ENCODE peak calls at places on chromosomes 13 and 19, in five cellular contexts. One of them, this sample, is unnamed. For H3K27me3 and H3K4me1, the result is how much of the 10 kb centered on the place peaks cover.

GRCh38 chr13:30128591-30128990 is 178.8 kb downstream of the KATNAL1 start:
- DNase-seq in uterus: no peak
- DNase-seq in iPS DF 6.9: no peak
- DNase-seq in body of pancreas: no peak
- DNase-seq in cardiac muscle cell: no peak
- DNase-seq in this sample: no peak

GRCh38 chr13:27830010-27830409 is 37.7 kb downstream of the GSX1 start:
- DNase-seq in uterus: peak
- DNase-seq in iPS DF 6.9: no peak
- DNase-seq in body of pancreas: peak
- DNase-seq in cardiac muscle cell: peak
- DNase-seq in this sample: peak

GRCh38 chr19:30696514-30696913 is 324.3 kb downstream of the ZNF536 start:
- DNase-seq in uterus: peak
- DNase-seq in iPS DF 6.9: peak
- DNase-seq in body of pancreas: peak
- DNase-seq in cardiac muscle cell: peak
- DNase-seq in this sample: peak

GRCh38 chr19:16920816-16921529 is 32.2 kb downstream of the F2RL3 start:
- DNase-seq in uterus: no peak
- DNase-seq in iPS DF 6.9: no peak
- DNase-seq in body of pancreas: no peak
- DNase-seq in cardiac muscle cell: no peak
- DNase-seq in this sample: peak

GRCh38 chr19:28466107-28467045 is 746.6 kb downstream of the UQCRFS1 start:
- DNase-seq in uterus: no peak
- DNase-seq in iPS DF 6.9: no peak
- DNase-seq in body of pancreas: peak
- DNase-seq in cardiac muscle cell: peak
- DNase-seq in this sample: peak

GRCh38 chr19:27738569-27739193 is 1474.3 kb downstream of the UQCRFS1 start:
- DNase-seq in uterus: no peak
- DNase-seq in iPS DF 6.9: no peak
- DNase-seq in body of pancreas: no peak
- DNase-seq in cardiac muscle cell: no peak
- DNase-seq in this sample: no peak

GRCh38 chr19:43553656-43554055 is 20.7 kb downstream of the ZNF575 start:
- DNase-seq in uterus: no peak
- DNase-seq in iPS DF 6.9: no peak
- DNase-seq in body of pancreas: no peak
- DNase-seq in cardiac muscle cell: no peak
- DNase-seq in this sample: no peak

GRCh38 chr13:64453831-64454230 is 2776.3 kb downstream of the PCDH9 start:
- DNase-seq in uterus: no peak
- DNase-seq in iPS DF 6.9: no peak
- DNase-seq in body of pancreas: no peak
- DNase-seq in cardiac muscle cell: peak
- DNase-seq in this sample: peak

GRCh38 chr19:49560358-49560900 is 19.9 kb downstream of the NOSIP start:
- DNase-seq in uterus: no peak
- DNase-seq in iPS DF 6.9: no peak
- DNase-seq in body of pancreas: peak
- DNase-seq in cardiac muscle cell: no peak
- DNase-seq in this sample: peak

GRCh38 chr19:2166741-2167738 is 3.3 kb downstream of the DOT1L start:
- DNase-seq in uterus: peak
- DNase-seq in iPS DF 6.9: no peak
- DNase-seq in body of pancreas: peak
- DNase-seq in cardiac muscle cell: no peak
- DNase-seq in this sample: no peak

GRCh38 chr13:112124100-112124499 is 57.2 kb downstream of the SOX1 start:
- DNase-seq in uterus: no peak
- DNase-seq in iPS DF 6.9: no peak
- DNase-seq in body of pancreas: no peak
- DNase-seq in cardiac muscle cell: no peak
- DNase-seq in this sample: peak

GRCh38 chr13:110726726-110727125 is 13.2 kb downstream of the ING1 start:
- DNase-seq in uterus: no peak
- DNase-seq in iPS DF 6.9: no peak
- DNase-seq in body of pancreas: no peak
- DNase-seq in cardiac muscle cell: no peak
- DNase-seq in this sample: no peak

GRCh38 chr13:48194392-48194754 is 38.6 kb upstream of the ITM2B start:
- DNase-seq in uterus: no peak
- DNase-seq in iPS DF 6.9: no peak
- DNase-seq in body of pancreas: no peak
- DNase-seq in cardiac muscle cell: no peak
- DNase-seq in this sample: no peak

GRCh38 chr13:23510979-23511735 is 59.1 kb upstream of the TNFRSF19 start:
- DNase-seq in uterus: no peak
- DNase-seq in iPS DF 6.9: no peak
- DNase-seq in body of pancreas: peak
- DNase-seq in cardiac muscle cell: peak
- DNase-seq in this sample: peak

GRCh38 chr19:47848871-47849473 is 10.1 kb upstream of the TPRX2 start:
- DNase-seq in uterus: no peak
- DNase-seq in iPS DF 6.9: no peak
- DNase-seq in body of pancreas: peak
- DNase-seq in cardiac muscle cell: peak
- DNase-seq in this sample: peak

GRCh38 chr19:51034704-51035103 is at the start of gene KLK12:
- DNase-seq in uterus: no peak
- DNase-seq in iPS DF 6.9: no peak
- DNase-seq in body of pancreas: peak
- DNase-seq in cardiac muscle cell: no peak
- DNase-seq in this sample: no peak

GRCh38 chr13:109778102-109778542 is 8.3 kb downstream of the IRS2 start:
- DNase-seq in uterus: no peak
- DNase-seq in iPS DF 6.9: no peak
- DNase-seq in body of pancreas: peak
- DNase-seq in cardiac muscle cell: no peak
- DNase-seq in this sample: peak

GRCh38 chr19:54247106-54247930 is 4.7 kb upstream of the LILRA6 start:
- DNase-seq in uterus: no peak
- DNase-seq in iPS DF 6.9: no peak
- DNase-seq in body of pancreas: no peak
- DNase-seq in cardiac muscle cell: no peak
- DNase-seq in this sample: no peak

GRCh38 chr19:2235026-2235395 is 1.1 kb downstream of the PLEKHJ1 start:
- DNase-seq in uterus: no peak
- DNase-seq in iPS DF 6.9: no peak
- DNase-seq in body of pancreas: no peak
- DNase-seq in cardiac muscle cell: no peak
- DNase-seq in this sample: no peak

GRCh38 chr19:17041994-17042393 is 15.4 kb upstream of the CPAMD8 start:
- DNase-seq in uterus: no peak
- DNase-seq in iPS DF 6.9: no peak
- DNase-seq in body of pancreas: no peak
- DNase-seq in cardiac muscle cell: no peak
- DNase-seq in this sample: no peak

GRCh38 chr13:26508885-26509284 is 48.6 kb upstream of the WASF3 start:
- DNase-seq in uterus: peak
- DNase-seq in iPS DF 6.9: no peak
- DNase-seq in body of pancreas: peak
- DNase-seq in cardiac muscle cell: no peak
- DNase-seq in this sample: peak

GRCh38 chr13:61908906-61909305 is 493.3 kb upstream of the PCDH20 start:
- DNase-seq in uterus: no peak
- DNase-seq in iPS DF 6.9: no peak
- DNase-seq in body of pancreas: no peak
- DNase-seq in cardiac muscle cell: no peak
- DNase-seq in this sample: no peak

GRCh38 chr19:14786421-14786851 is 8.1 kb upstream of the ADGRE2 start:
- DNase-seq in uterus: no peak
- DNase-seq in iPS DF 6.9: peak
- DNase-seq in body of pancreas: no peak
- DNase-seq in cardiac muscle cell: peak
- DNase-seq in this sample: peak

GRCh38 chr13:75566658-75567057 is 17.1 kb downstream of the UCHL3 start:
- DNase-seq in uterus: no peak
- DNase-seq in iPS DF 6.9: no peak
- DNase-seq in body of pancreas: no peak
- DNase-seq in cardiac muscle cell: no peak
- DNase-seq in this sample: no peak

GRCh38 chr19:5958074-5958850 is 19.7 kb downstream of the RANBP3 start:
- DNase-seq in uterus: no peak
- DNase-seq in iPS DF 6.9: no peak
- DNase-seq in body of pancreas: peak
- DNase-seq in cardiac muscle cell: no peak
- DNase-seq in this sample: no peak

GRCh38 chr19:5447700-5448311 is 7.4 kb upstream of the ZNRF4 start:
- DNase-seq in uterus: no peak
- DNase-seq in iPS DF 6.9: no peak
- DNase-seq in body of pancreas: no peak
- DNase-seq in cardiac muscle cell: no peak
- DNase-seq in this sample: no peak

GRCh38 chr19:41521860-41522555 is 54.0 kb upstream of the CEACAM21 start:
- DNase-seq in uterus: no peak
- DNase-seq in iPS DF 6.9: no peak
- DNase-seq in body of pancreas: no peak
- DNase-seq in cardiac muscle cell: peak
- DNase-seq in this sample: no peak

GRCh38 chr19:46715620-46716012 is 1.3 kb downstream of the PRKD2 start:
- DNase-seq in uterus: no peak
- DNase-seq in iPS DF 6.9: no peak
- DNase-seq in body of pancreas: no peak
- DNase-seq in cardiac muscle cell: no peak
- DNase-seq in this sample: no peak

GRCh38 chr13:23381877-23382276 is 51.6 kb downstream of the SACS start:
- DNase-seq in uterus: no peak
- DNase-seq in iPS DF 6.9: no peak
- DNase-seq in body of pancreas: no peak
- DNase-seq in cardiac muscle cell: no peak
- DNase-seq in this sample: peak

GRCh38 chr13:45167611-45168554 is 33.0 kb downstream of the KCTD4 start:
- DNase-seq in uterus: no peak
- DNase-seq in iPS DF 6.9: no peak
- DNase-seq in body of pancreas: peak
- DNase-seq in cardiac muscle cell: no peak
- DNase-seq in this sample: no peak

GRCh38 chr13:77409412-77409811 is 82.5 kb upstream of the MYCBP2 start:
- DNase-seq in uterus: no peak
- DNase-seq in iPS DF 6.9: peak
- DNase-seq in body of pancreas: no peak
- DNase-seq in cardiac muscle cell: no peak
- DNase-seq in this sample: no peak

DNA sequence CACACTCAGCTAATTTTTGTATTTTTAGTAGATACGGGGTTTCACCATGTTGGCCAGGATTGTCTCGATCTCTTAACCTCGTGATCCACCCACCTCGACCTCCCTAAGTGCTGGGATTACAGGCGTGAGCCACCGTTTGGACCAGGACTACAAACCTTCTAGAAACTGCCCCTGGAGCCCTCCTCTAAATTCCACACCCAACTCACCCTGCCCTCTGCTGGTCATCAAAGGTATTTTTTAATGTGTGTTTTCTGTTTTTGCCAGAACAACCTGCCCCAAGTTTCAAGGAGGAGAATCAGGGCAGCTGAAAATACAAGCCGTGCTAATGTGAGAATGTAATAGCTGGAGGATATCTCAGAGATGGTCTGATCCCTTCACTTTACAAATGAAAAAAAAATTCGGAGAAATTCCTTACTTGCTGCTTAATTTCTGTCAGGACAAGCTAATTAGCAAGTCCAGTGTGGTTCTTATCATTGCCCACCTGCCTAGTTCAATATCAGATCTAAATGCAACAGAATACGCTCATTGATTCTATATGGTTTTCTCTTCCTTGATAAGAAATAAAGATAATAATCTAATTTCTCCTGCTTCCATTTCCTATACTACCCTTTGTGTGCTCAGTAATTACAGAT is 4.1 kb downstream of the ATP8A2 start:
- DNase-seq in uterus: no peak
- DNase-seq in iPS DF 6.9: no peak
- DNase-seq in body of pancreas: peak
- DNase-seq in cardiac muscle cell: peak
- DNase-seq in this sample: peak
- H3K27me3 ChIP-seq in uterus: under half
- H3K27me3 ChIP-seq in iPS DF 6.9: under half
- H3K27me3 ChIP-seq in body of pancreas: under half
- H3K27me3 ChIP-seq in cardiac muscle cell: under half
- H3K27me3 ChIP-seq in this sample: under half

DNA sequence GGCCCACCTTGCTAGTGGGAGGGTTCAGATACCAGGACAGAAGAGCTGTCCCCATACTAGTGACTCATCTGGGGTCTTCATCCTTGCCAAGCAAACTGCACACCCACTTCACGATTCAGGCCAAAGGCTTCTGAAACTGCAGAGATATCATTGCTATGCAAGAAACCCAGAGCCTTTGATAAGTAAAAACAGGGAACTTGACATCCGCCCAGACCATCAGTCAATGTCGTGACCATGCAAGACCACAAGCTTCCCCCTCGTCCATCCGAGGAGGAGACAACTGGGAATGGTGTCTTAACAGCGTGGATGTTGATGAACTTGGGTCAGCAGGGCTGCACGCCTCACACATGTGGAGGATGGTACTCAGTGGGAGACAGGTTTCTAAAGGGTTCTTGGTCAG is 58.0 kb downstream of the ABCC4 start:
- DNase-seq in uterus: no peak
- DNase-seq in iPS DF 6.9: no peak
- DNase-seq in body of pancreas: no peak
- DNase-seq in cardiac muscle cell: no peak
- DNase-seq in this sample: no peak
- H3K27ac ChIP-seq in uterus: no peak
- H3K27ac ChIP-seq in iPS DF 6.9: no peak
- H3K27ac ChIP-seq in body of pancreas: no peak
- H3K27ac ChIP-seq in cardiac muscle cell: no peak
- H3K27ac ChIP-seq in this sample: no peak

DNA sequence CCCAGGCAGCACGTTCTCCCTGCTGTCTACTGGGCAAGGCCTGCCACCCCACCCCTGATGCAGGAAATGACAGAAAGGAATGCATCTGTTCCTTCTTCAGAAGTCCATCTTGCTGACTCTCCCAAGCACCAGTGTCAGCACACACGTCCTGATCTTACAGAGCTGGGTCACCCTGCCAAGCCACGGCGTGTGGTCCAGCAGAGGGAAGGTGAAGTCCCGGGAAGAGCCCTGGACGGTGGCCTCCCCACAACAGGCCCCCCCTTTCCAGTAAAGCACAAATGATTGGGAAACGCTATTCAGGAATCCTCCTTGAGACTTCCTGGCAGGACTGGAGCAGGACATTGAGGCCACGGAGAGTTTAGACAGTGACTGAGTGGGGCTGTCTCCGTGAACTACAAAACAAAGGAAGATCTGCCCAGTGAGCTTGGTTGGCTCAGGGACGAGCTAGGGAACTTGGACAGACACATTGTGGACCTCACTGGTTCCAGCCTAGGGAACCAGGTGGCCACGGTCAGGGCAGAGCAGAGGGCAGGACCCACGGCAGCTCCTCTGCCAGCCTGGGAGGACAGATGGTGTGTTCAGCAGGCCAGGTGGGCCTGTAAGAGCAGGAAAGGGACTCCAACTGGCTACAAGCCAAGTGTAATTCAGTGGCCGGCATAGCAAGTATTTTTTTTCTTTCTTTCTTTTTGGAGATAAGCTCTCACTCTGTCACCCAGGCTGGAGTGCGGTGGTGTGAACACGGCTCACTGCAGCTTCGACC is 41.7 kb downstream of the ELL start:
- DNase-seq in uterus: peak
- DNase-seq in iPS DF 6.9: no peak
- DNase-seq in body of pancreas: peak
- DNase-seq in cardiac muscle cell: no peak
- DNase-seq in this sample: no peak
- H3K4me1 ChIP-seq in uterus: under half
- H3K4me1 ChIP-seq in iPS DF 6.9: under half
- H3K4me1 ChIP-seq in body of pancreas: half or more
- H3K4me1 ChIP-seq in cardiac muscle cell: under half
- H3K4me1 ChIP-seq in this sample: under half

GRCh38 chr19:8640402-8641004 is 10.1 kb downstream of the NFILZ start:
- DNase-seq in uterus: no peak
- DNase-seq in iPS DF 6.9: no peak
- DNase-seq in body of pancreas: peak
- DNase-seq in cardiac muscle cell: no peak
- DNase-seq in this sample: no peak
- H3K27me3 ChIP-seq in uterus: under half
- H3K27me3 ChIP-seq in iPS DF 6.9: under half
- H3K27me3 ChIP-seq in body of pancreas: under half
- H3K27me3 ChIP-seq in cardiac muscle cell: under half
- H3K27me3 ChIP-seq in this sample: under half